ENCODE peak calls at places on chromosomes 5 and 9, in ten cellular contexts. U, H, Q, P, F, T, W, X, I and K are unnamed samples.

GRCh38 chr5:15550502-15551115 is 50.6 kb downstream of the FBXL7 start:
- DNase-seq in U (no peak), H (no peak), Q (no peak), P (no peak), F (no peak), T (no peak), W (no peak), X (no peak), I (no peak), K (no peak)

GRCh38 chr5:83265318-83265717 is 188.0 kb downstream of the XRCC4 start:
- DNase-seq in U (no peak), H (no peak), Q (no peak), P (no peak), F (no peak), T (peak), W (no peak), X (no peak), I (no peak), K (peak)

GRCh38 chr5:89437450-89438435 is 554.8 kb upstream of the MEF2C start:
- DNase-seq in U (no peak), H (no peak), Q (no peak), P (no peak), F (no peak), T (no peak), W (no peak), X (no peak), I (no peak), K (no peak)

GRCh38 chr5:154860123-154860522 is 1.7 kb downstream of the CNOT8 start:
- DNase-seq in U (no peak), H (no peak), Q (peak), P (no peak), F (no peak), T (peak), W (no peak), X (no peak), I (no peak), K (no peak)

GRCh38 chr9:77018058-77019009 is 1.1 kb upstream of the FOXB2 start:
- DNase-seq in U (no peak), H (no peak), Q (peak), P (no peak), F (no peak), T (no peak), W (no peak), X (no peak), I (no peak), K (peak)

GRCh38 chr5:73120222-73121108 is at the start of gene TMEM171:
- DNase-seq in U (no peak), H (no peak), Q (peak), P (no peak), F (no peak), T (peak), W (no peak), X (no peak), I (no peak), K (peak)

GRCh38 chr5:134174841-134175839 is 1.6 kb downstream of the SKP1 start:
- DNase-seq in U (no peak), H (no peak), Q (no peak), P (no peak), F (no peak), T (no peak), W (peak), X (no peak), I (no peak), K (peak)

GRCh38 chr5:1521671-1522600 is 1.8 kb downstream of the LPCAT1 start:
- DNase-seq in U (peak), H (no peak), Q (peak), P (peak), F (no peak), T (no peak), W (no peak), X (peak), I (no peak), K (no peak)

GRCh38 chr9:124368692-124369091 is 46.5 kb downstream of the PSMB7 start:
- DNase-seq in U (no peak), H (no peak), Q (no peak), P (no peak), F (no peak), T (no peak), W (no peak), X (no peak), I (no peak), K (no peak)

GRCh38 chr9:114484215-114484853 is 20.9 kb downstream of the WHRN start:
- DNase-seq in U (no peak), H (no peak), Q (no peak), P (no peak), F (no peak), T (no peak), W (peak), X (no peak), I (no peak), K (no peak)

GRCh38 chr5:113034182-113034773 is 57.7 kb downstream of the DCP2 start:
- DNase-seq in U (no peak), H (no peak), Q (peak), P (no peak), F (no peak), T (no peak), W (no peak), X (no peak), I (no peak), K (no peak)

GRCh38 chr9:14747116-14747515 is 24.6 kb upstream of the CER1 start:
- DNase-seq in U (no peak), H (no peak), Q (no peak), P (no peak), F (no peak), T (no peak), W (no peak), X (no peak), I (no peak), K (no peak)

GRCh38 chr5:96410013-96410412 is 23.0 kb downstream of the PCSK1 start:
- DNase-seq in U (no peak), H (no peak), Q (peak), P (no peak), F (no peak), T (no peak), W (no peak), X (no peak), I (no peak), K (no peak)

GRCh38 chr9:135879619-135880018 is 27.7 kb downstream of the CAMSAP1 start:
- DNase-seq in U (no peak), H (no peak), Q (no peak), P (no peak), F (no peak), T (no peak), W (no peak), X (peak), I (no peak), K (no peak)

GRCh38 chr9:77750284-77750683 is 102.2 kb upstream of the GNA14 start:
- DNase-seq in U (no peak), H (no peak), Q (no peak), P (no peak), F (no peak), T (no peak), W (no peak), X (no peak), I (no peak), K (no peak)